ENCODE peak calls at places on chromosomes 13 and 19, in nine cellular contexts. X, J, K, B, D, H, Z, V and T are unnamed samples.

GRCh38 chr19:45150731-45151725 is 9.8 kb downstream of the NKPD1 start:
- DNase-seq in X (no peak), J (no peak), K (no peak), B (no peak), D (no peak), H (no peak), Z (no peak), V (no peak), T (no peak)

GRCh38 chr13:75485286-75486062 is 3.5 kb upstream of the TBC1D4 start:
- DNase-seq in X (no peak), J (peak; percentile 21), K (no peak), B (peak; percentile 66), D (no peak), H (peak; percentile 65), Z (no peak), V (no peak), T (no peak)

GRCh38 chr13:26872444-26873173 is 112.0 kb upstream of the GPR12 start:
- DNase-seq in X (peak; percentile 87), J (no peak), K (peak; percentile 21), B (peak; percentile 48), D (peak; percentile 46), H (no peak), Z (no peak), V (peak; percentile 18), T (no peak)

GRCh38 chr13:48094404-48094780 is 512 bp downstream of the MED4 start:
- DNase-seq in X (peak; percentile 35), J (no peak), K (no peak), B (no peak), D (no peak), H (no peak), Z (no peak), V (no peak), T (no peak)

GRCh38 chr13:62205273-62205672 is 789.6 kb upstream of the PCDH20 start:
- DNase-seq in X (no peak), J (no peak), K (no peak), B (no peak), D (no peak), H (no peak), Z (no peak), V (no peak), T (no peak)

GRCh38 chr13:36519432-36519831 is 87.1 kb downstream of the CCNA1 start:
- DNase-seq in X (no peak), J (no peak), K (no peak), B (no peak), D (no peak), H (no peak), Z (no peak), V (no peak), T (no peak)

GRCh38 chr19:13095393-13095784 is 7.3 kb downstream of the LYL1 start:
- DNase-seq in X (peak; percentile 79), J (no peak), K (no peak), B (no peak), D (no peak), H (no peak), Z (no peak), V (no peak), T (no peak)

GRCh38 chr19:3328743-3329142 is 37.6 kb upstream of the NFIC start:
- DNase-seq in X (no peak), J (no peak), K (no peak), B (no peak), D (no peak), H (no peak), Z (no peak), V (no peak), T (no peak)

GRCh38 chr19:50437862-50438449 is 5.3 kb downstream of the MYBPC2 start:
- DNase-seq in X (no peak), J (no peak), K (no peak), B (no peak), D (no peak), H (no peak), Z (no peak), V (no peak), T (no peak)

GRCh38 chr13:86559915-86560314 is 760.7 kb upstream of the SLITRK6 start:
- DNase-seq in X (no peak), J (no peak), K (no peak), B (no peak), D (no peak), H (no peak), Z (no peak), V (no peak), T (no peak)

GRCh38 chr19:8814176-8814575 is 17.9 kb downstream of the ZNF558 start:
- DNase-seq in X (no peak), J (no peak), K (no peak), B (no peak), D (no peak), H (no peak), Z (no peak), V (no peak), T (no peak)

GRCh38 chr19:4675346-4675745 is 5.2 kb upstream of the MYDGF start:
- DNase-seq in X (no peak), J (no peak), K (no peak), B (no peak), D (no peak), H (no peak), Z (no peak), V (no peak), T (no peak)
- TF ChIP-seq CTCF in X (no peak), J (no peak), K (no peak), B (no peak), D (no peak), H (no peak), Z (no peak), V (no peak), T (no peak)

GRCh38 chr19:47819841-47820244 is 1.9 kb upstream of the CRX start:
- DNase-seq in X (peak; percentile 95), J (no peak), K (no peak), B (no peak), D (no peak), H (no peak), Z (no peak), V (no peak), T (no peak)

GRCh38 chr19:47820410-47820809 is 1.3 kb upstream of the CRX start:
- DNase-seq in X (no peak), J (no peak), K (no peak), B (no peak), D (no peak), H (no peak), Z (no peak), V (no peak), T (no peak)

GRCh38 chr19:47824396-47824795 is 2.7 kb downstream of the CRX start:
- DNase-seq in X (no peak), J (no peak), K (no peak), B (no peak), D (no peak), H (no peak), Z (no peak), V (no peak), T (no peak)

GRCh38 chr19:47826800-47827199 is 5.1 kb downstream of the CRX start:
- DNase-seq in X (no peak), J (no peak), K (no peak), B (no peak), D (no peak), H (no peak), Z (no peak), V (no peak), T (no peak)

DNA sequence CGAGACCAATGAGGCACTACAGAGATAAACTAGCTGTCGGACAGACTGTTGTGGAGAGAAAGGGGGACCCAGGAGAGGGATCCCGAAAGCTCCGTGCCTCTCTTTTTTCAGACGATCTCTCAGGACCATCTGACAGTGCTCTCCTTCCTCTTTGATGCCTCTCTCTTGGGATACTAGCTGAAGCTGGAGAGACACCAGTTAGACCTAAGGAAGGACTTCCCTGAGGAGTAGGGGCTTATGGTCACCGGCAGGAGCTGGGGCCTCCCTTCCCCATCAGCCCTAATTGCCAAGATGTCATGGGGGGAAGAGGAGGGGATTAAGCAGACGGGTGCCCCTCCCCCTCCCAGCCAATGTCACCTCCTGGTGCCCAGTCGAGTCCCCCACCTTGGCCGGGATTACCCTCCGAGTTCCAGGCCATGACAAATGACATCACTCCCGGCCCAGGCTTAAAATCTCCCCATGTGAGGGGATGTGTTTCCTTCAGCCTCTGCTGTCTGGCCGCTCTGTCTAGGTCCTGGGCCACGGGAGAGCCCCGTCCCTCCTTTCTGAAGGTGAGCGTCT is at the start of gene CRX:
- DNase-seq in X (peak; percentile 49), J (no peak), K (no peak), B (no peak), D (no peak), H (no peak), Z (no peak), V (no peak), T (no peak)
- H3K4me3 ChIP-seq in X (no peak within 1 kb of the TSS), J (no peak within 1 kb of the TSS), K (no peak within 1 kb of the TSS), B (no peak within 1 kb of the TSS), D (no peak within 1 kb of the TSS), H (no peak within 1 kb of the TSS), Z (no peak within 1 kb of the TSS), V (no peak within 1 kb of the TSS), T (no peak within 1 kb of the TSS)

DNA sequence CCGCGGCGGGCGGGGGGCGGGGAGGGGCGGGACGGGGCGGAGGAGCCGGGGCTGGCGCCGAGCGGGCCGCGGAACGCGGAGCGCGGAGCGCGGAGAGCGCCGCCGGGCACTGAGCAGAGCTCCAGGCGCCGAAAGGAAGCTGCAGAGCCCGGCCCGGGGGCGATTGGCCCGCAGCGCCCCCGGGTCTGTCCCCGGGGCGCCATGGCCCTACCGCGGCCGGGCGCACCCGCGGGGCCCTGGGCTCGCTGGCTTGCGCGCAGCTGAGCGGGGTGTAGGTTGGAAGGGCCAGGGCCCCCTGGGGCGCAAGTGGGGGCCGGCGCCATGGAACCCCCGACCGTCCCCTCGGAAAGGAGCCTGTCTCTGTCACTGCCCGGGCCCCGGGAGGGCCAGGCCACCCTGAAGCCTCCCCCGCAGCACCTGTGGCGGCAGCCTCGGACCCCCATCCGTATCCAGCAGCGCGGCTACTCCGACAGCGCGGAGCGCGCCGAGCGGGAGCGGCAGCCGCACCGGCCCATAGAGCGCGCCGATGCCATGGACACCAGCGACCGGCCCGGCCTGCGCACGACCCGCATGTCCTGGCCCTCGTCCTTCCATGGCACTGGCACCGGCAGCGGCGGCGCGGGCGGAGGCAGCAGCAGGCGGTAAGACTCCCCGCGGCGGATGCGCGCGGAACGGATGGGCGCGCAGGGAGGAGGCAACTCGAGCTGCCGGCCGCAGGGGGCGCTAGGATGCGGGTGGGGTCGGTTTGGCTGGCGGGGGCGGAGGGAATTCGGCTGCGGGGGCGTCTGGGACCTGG is at the start of gene PDE4A:
- DNase-seq in X (peak; percentile 70), J (no peak), K (no peak), B (no peak), D (no peak), H (no peak), Z (no peak), V (no peak), T (no peak)
- TF ChIP-seq CTCF in X (peak; percentile 61), J (peak; percentile 62), K (peak; percentile 64), B (no peak), D (peak; percentile 16), H (peak; percentile 53), Z (no peak), V (no peak), T (no peak)

DNA sequence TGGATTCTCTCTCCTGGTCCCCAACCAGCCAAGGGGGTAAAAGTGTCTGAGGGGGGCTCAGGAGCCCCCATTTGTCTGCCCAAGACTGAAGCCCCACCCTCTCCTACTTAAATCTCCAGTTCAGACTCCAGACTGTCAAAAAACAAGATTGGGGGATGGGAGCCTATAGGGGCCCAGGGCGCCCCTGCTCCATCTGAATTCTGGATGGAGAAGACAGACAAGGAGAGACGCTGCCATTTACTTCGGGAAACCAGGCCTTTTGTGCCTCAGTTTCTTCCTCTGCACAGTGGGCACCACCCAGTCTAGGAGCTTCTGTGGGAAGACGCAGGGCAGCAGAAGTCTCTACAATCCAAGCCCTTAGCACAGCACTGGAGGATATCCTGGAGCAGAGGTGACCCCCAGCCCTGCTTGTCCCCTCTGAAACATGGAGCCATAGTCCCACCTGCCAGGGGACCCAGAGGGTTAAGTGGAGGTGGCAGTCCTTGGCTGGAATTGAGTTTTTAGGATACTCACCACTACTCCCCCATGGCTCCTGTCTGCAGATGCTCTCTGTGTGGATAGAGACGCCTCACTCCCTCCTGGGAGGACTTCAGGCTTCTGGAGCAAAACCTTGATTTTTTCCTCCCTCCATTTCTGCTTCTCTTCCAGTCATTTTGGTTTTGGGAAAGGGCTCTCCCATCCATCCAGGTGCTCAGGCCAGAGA is 1.7 kb upstream of the CRLF1 start:
- DNase-seq in X (no peak), J (no peak), K (no peak), B (no peak), D (no peak), H (no peak), Z (no peak), V (no peak), T (no peak)
- H3K4me3 ChIP-seq in X (no peak overlapping the region), J (no peak overlapping the region), K (no peak overlapping the region), B (no peak overlapping the region), D (peak overlapping the region; percentile 53), H (no peak overlapping the region), Z (no peak overlapping the region), V (no peak overlapping the region), T (no peak overlapping the region)